ENCODE peak calls at places on chromosome 14, in five cellular contexts. O, Z, Y, A and B are unnamed samples.

GRCh38 chr14:68231832-68232642 is 412.5 kb downstream of the RAD51B start:
- DNase-seq in O (no peak), Z (no peak), Y (no peak), A (no peak), B (no peak)

GRCh38 chr14:89586258-89587127 is 169.5 kb upstream of the FOXN3 start:
- DNase-seq in Y (no peak), O (no peak), A (no peak), Z (no peak), B (no peak)

GRCh38 chr14:88323086-88323519 is at the start of gene KCNK10:
- DNase-seq in Y (no peak), Z (no peak), A (no peak), O (no peak), B (no peak)

GRCh38 chr14:65431951-65432350 is 19.4 kb downstream of the FUT8 start:
- DNase-seq in Y (no peak), A (no peak), Z (no peak), O (no peak), B (no peak)

GRCh38 chr14:101713641-101714349 is 47.7 kb upstream of the PPP2R5C start:
- DNase-seq in Z (no peak), O (no peak), A (peak), Y (no peak), B (no peak)

GRCh38 chr14:88422919-88423318 is 37.5 kb downstream of the SPATA7 start:
- DNase-seq in Z (no peak), A (no peak), Y (no peak), O (no peak), B (no peak)

GRCh38 chr14:52926994-52927393 is 23.9 kb downstream of the FERMT2 start:
- DNase-seq in A (no peak), Z (no peak), Y (no peak), O (no peak), B (no peak)

GRCh38 chr14:100660498-100661339 is 66.0 kb upstream of the DLK1 start:
- DNase-seq in A (no peak), Z (no peak), Y (no peak), O (no peak), B (no peak)

GRCh38 chr14:76773188-76773885 is 12.1 kb downstream of the VASH1 start:
- DNase-seq in A (peak), Y (no peak), O (no peak), Z (no peak), B (no peak)

GRCh38 chr14:84250863-84251262 is 1279.1 kb upstream of the FLRT2 start:
- DNase-seq in O (no peak), Y (no peak), A (no peak), Z (no peak), B (no peak)

GRCh38 chr14:95993768-95994592 is 45.2 kb upstream of the C14orf132 start:
- DNase-seq in A (no peak), Y (peak), O (peak), Z (no peak), B (peak)

GRCh38 chr14:85416771-85417170 is 113.2 kb upstream of the FLRT2 start:
- DNase-seq in O (no peak), Z (no peak), Y (no peak), A (no peak), B (peak)

GRCh38 chr14:42541535-42542001 is 934.9 kb downstream of the LRFN5 start:
- DNase-seq in A (no peak), O (no peak), Y (no peak), Z (no peak), B (no peak)

GRCh38 chr14:76948213-76948947 is 80.1 kb downstream of the IRF2BPL start:
- DNase-seq in A (no peak), O (no peak), Y (no peak), Z (no peak), B (no peak)

GRCh38 chr14:85702937-85703336 is 173.0 kb downstream of the FLRT2 start:
- DNase-seq in Y (no peak), Z (no peak), A (no peak), O (no peak), B (peak)

GRCh38 chr14:98957211-98958047 is 314.6 kb downstream of the BCL11B start:
- DNase-seq in A (peak), Z (no peak), O (no peak), Y (no peak), B (no peak)

GRCh38 chr14:61673305-61673704 is 22.0 kb upstream of the HIF1A start:
- DNase-seq in A (no peak), Z (no peak), O (no peak), Y (no peak), B (no peak)

GRCh38 chr14:89241934-89242670 is 174.9 kb downstream of the FOXN3 start:
- DNase-seq in A (no peak), O (no peak), Y (no peak), Z (no peak), B (no peak)

GRCh38 chr14:68947802-68948201 is 31.3 kb downstream of the ACTN1 start:
- DNase-seq in A (peak), Z (no peak), O (no peak), Y (no peak), B (no peak)

GRCh38 chr14:75301666-75302325 is 23.2 kb downstream of the FOS start:
- DNase-seq in Z (no peak), Y (peak), O (no peak), A (no peak), B (no peak)

GRCh38 chr14:35380794-35381193 is 23.8 kb downstream of the NFKBIA start:
- DNase-seq in A (no peak), Z (no peak), Y (no peak), O (peak), B (no peak)

GRCh38 chr14:62462996-62463395 is 582.3 kb downstream of the KCNH5 start:
- DNase-seq in O (no peak), Z (no peak), Y (no peak), A (no peak), B (no peak)

GRCh38 chr14:95603415-95603814 is 68.6 kb downstream of the GLRX5 start:
- DNase-seq in Y (no peak), Z (no peak), A (no peak), O (no peak), B (no peak)

GRCh38 chr14:100336618-100337530 is 13.7 kb downstream of the SLC25A47 start:
- DNase-seq in A (peak), O (no peak), Z (no peak), Y (peak), B (no peak)

GRCh38 chr14:68978550-68978911 is 571 bp downstream of the ACTN1 start:
- DNase-seq in Y (peak), A (peak), O (peak), Z (no peak), B (no peak)

GRCh38 chr14:103880334-103880985 is 33.1 kb upstream of the PPP1R13B start:
- DNase-seq in O (no peak), Y (no peak), A (peak), Z (no peak), B (no peak)

GRCh38 chr14:81579115-81579514 is 45.5 kb upstream of the SEL1L start:
- DNase-seq in A (no peak), Y (no peak), Z (no peak), O (no peak), B (no peak)

GRCh38 chr14:59897757-59898383 is 22.1 kb upstream of the LRRC9 start:
- DNase-seq in O (peak), Z (no peak), Y (no peak), A (no peak), B (no peak)

GRCh38 chr14:29548948-29549370 is 378.7 kb downstream of the PRKD1 start:
- DNase-seq in A (no peak), O (peak), Y (peak), Z (no peak), B (peak)

GRCh38 chr14:60656755-60657608 is 7.7 kb upstream of the SIX1 start:
- DNase-seq in A (peak), O (no peak), Y (peak), Z (no peak), B (peak)

GRCh38 chr14:66000771-66001170 is 485.4 kb upstream of the CCDC196 start:
- DNase-seq in Z (no peak), A (no peak), Y (no peak), O (no peak), B (no peak)

GRCh38 chr14:76964695-76965094 is 63.8 kb downstream of the IRF2BPL start:
- DNase-seq in O (no peak), Y (peak), A (no peak), Z (no peak), B (no peak)